ENCODE peak calls at places on chromosome 13, in eight cellular contexts. One of them, this sample, is unnamed. For H3K9me3, the result is how much of the 10 kb centered on the place peaks cover.

GRCh38 chr13:29846475-29847256 is 3.8 kb downstream of the UBL3 start:
- DNase-seq in A549: no peak
- DNase-seq in suprapubic skin: no peak
- DNase-seq in K562: no peak
- DNase-seq in stomach: no peak
- DNase-seq in transverse colon: no peak
- DNase-seq in tibial nerve: no peak
- DNase-seq in sigmoid colon: no peak
- DNase-seq in this sample: no peak

GRCh38 chr13:59144700-59145099 is 1019.0 kb downstream of the DIAPH3 start:
- DNase-seq in tibial nerve: no peak
- DNase-seq in sigmoid colon: no peak
- DNase-seq in stomach: no peak
- DNase-seq in K562: no peak
- DNase-seq in suprapubic skin: no peak
- DNase-seq in A549: no peak
- DNase-seq in transverse colon: no peak
- DNase-seq in this sample: no peak

GRCh38 chr13:57644106-57644505 is 12.6 kb downstream of the PCDH17 start:
- DNase-seq in A549: no peak
- DNase-seq in stomach: no peak
- DNase-seq in sigmoid colon: no peak
- DNase-seq in transverse colon: no peak
- DNase-seq in K562: no peak
- DNase-seq in tibial nerve: no peak
- DNase-seq in suprapubic skin: no peak
- DNase-seq in this sample: no peak

GRCh38 chr13:88459335-88459734 is 788.2 kb downstream of the SLITRK5 start:
- DNase-seq in sigmoid colon: no peak
- DNase-seq in stomach: no peak
- DNase-seq in transverse colon: no peak
- DNase-seq in suprapubic skin: no peak
- DNase-seq in A549: no peak
- DNase-seq in K562: no peak
- DNase-seq in tibial nerve: no peak
- DNase-seq in this sample: no peak

GRCh38 chr13:49932066-49932465 is 4.1 kb downstream of the SPRYD7 start:
- DNase-seq in suprapubic skin: no peak
- DNase-seq in stomach: no peak
- DNase-seq in K562: no peak
- DNase-seq in A549: no peak
- DNase-seq in sigmoid colon: no peak
- DNase-seq in tibial nerve: no peak
- DNase-seq in transverse colon: no peak
- DNase-seq in this sample: no peak

GRCh38 chr13:102845289-102845629 is 573 bp upstream of the ERCC5 start:
- DNase-seq in transverse colon: no peak
- DNase-seq in A549: no peak
- DNase-seq in stomach: no peak
- DNase-seq in K562: no peak
- DNase-seq in tibial nerve: no peak
- DNase-seq in suprapubic skin: no peak
- DNase-seq in sigmoid colon: no peak
- DNase-seq in this sample: no peak

GRCh38 chr13:20125129-20125782 is 35.6 kb downstream of the GJA3 start:
- DNase-seq in sigmoid colon: peak
- DNase-seq in tibial nerve: no peak
- DNase-seq in stomach: no peak
- DNase-seq in suprapubic skin: peak
- DNase-seq in A549: no peak
- DNase-seq in K562: no peak
- DNase-seq in transverse colon: no peak
- DNase-seq in this sample: no peak

GRCh38 chr13:50133277-50133953 is 118.2 kb downstream of the KCNRG start:
- DNase-seq in stomach: no peak
- DNase-seq in transverse colon: no peak
- DNase-seq in K562: no peak
- DNase-seq in sigmoid colon: no peak
- DNase-seq in A549: no peak
- DNase-seq in tibial nerve: no peak
- DNase-seq in suprapubic skin: no peak
- DNase-seq in this sample: no peak

GRCh38 chr13:81988542-81988941 is 1647.6 kb upstream of the SPRY2 start:
- DNase-seq in tibial nerve: no peak
- DNase-seq in stomach: no peak
- DNase-seq in A549: no peak
- DNase-seq in K562: no peak
- DNase-seq in suprapubic skin: no peak
- DNase-seq in sigmoid colon: no peak
- DNase-seq in transverse colon: no peak
- DNase-seq in this sample: no peak

GRCh38 chr13:110262082-110262436 is 44.9 kb downstream of the COL4A1 start:
- DNase-seq in tibial nerve: no peak
- DNase-seq in transverse colon: no peak
- DNase-seq in K562: no peak
- DNase-seq in sigmoid colon: no peak
- DNase-seq in stomach: no peak
- DNase-seq in A549: no peak
- DNase-seq in suprapubic skin: no peak
- DNase-seq in this sample: no peak

GRCh38 chr13:28467886-28468519 is 26.9 kb downstream of the FLT1 start:
- DNase-seq in tibial nerve: no peak
- DNase-seq in transverse colon: no peak
- DNase-seq in stomach: no peak
- DNase-seq in K562: no peak
- DNase-seq in sigmoid colon: no peak
- DNase-seq in A549: no peak
- DNase-seq in suprapubic skin: no peak
- DNase-seq in this sample: no peak

GRCh38 chr13:106089251-106089940 is 446.1 kb downstream of the EFNB2 start:
- DNase-seq in sigmoid colon: no peak
- DNase-seq in suprapubic skin: no peak
- DNase-seq in tibial nerve: no peak
- DNase-seq in transverse colon: no peak
- DNase-seq in K562: no peak
- DNase-seq in stomach: no peak
- DNase-seq in A549: no peak
- DNase-seq in this sample: no peak

GRCh38 chr13:80744147-80744914 is 403.4 kb upstream of the SPRY2 start:
- DNase-seq in K562: no peak
- DNase-seq in A549: no peak
- DNase-seq in suprapubic skin: no peak
- DNase-seq in sigmoid colon: no peak
- DNase-seq in stomach: no peak
- DNase-seq in transverse colon: no peak
- DNase-seq in tibial nerve: no peak
- DNase-seq in this sample: no peak

GRCh38 chr13:86282450-86282849 is 483.2 kb upstream of the SLITRK6 start:
- DNase-seq in suprapubic skin: no peak
- DNase-seq in transverse colon: no peak
- DNase-seq in sigmoid colon: no peak
- DNase-seq in K562: no peak
- DNase-seq in tibial nerve: no peak
- DNase-seq in stomach: no peak
- DNase-seq in A549: no peak
- DNase-seq in this sample: no peak

GRCh38 chr13:30726192-30726591 is 9.2 kb upstream of the ALOX5AP start:
- DNase-seq in K562: no peak
- DNase-seq in tibial nerve: no peak
- DNase-seq in transverse colon: no peak
- DNase-seq in sigmoid colon: no peak
- DNase-seq in suprapubic skin: no peak
- DNase-seq in stomach: no peak
- DNase-seq in A549: no peak
- DNase-seq in this sample: no peak

GRCh38 chr13:61024046-61024445 is 391.6 kb downstream of the PCDH20 start:
- DNase-seq in stomach: no peak
- DNase-seq in tibial nerve: no peak
- DNase-seq in A549: no peak
- DNase-seq in transverse colon: no peak
- DNase-seq in K562: no peak
- DNase-seq in sigmoid colon: no peak
- DNase-seq in suprapubic skin: no peak
- DNase-seq in this sample: no peak

GRCh38 chr13:52846567-52847321 is 1.7 kb downstream of the PCDH8 start:
- DNase-seq in stomach: no peak
- DNase-seq in tibial nerve: peak
- DNase-seq in sigmoid colon: no peak
- DNase-seq in A549: no peak
- DNase-seq in suprapubic skin: no peak
- DNase-seq in K562: no peak
- DNase-seq in transverse colon: peak
- DNase-seq in this sample: no peak

GRCh38 chr13:21749410-21749809 is 78.5 kb downstream of the FGF9 start:
- DNase-seq in K562: no peak
- DNase-seq in stomach: no peak
- DNase-seq in tibial nerve: no peak
- DNase-seq in sigmoid colon: no peak
- DNase-seq in transverse colon: no peak
- DNase-seq in suprapubic skin: no peak
- DNase-seq in A549: no peak
- DNase-seq in this sample: no peak

GRCh38 chr13:51770160-51770559 is 33.8 kb downstream of the DHRS12 start:
- DNase-seq in suprapubic skin: no peak
- DNase-seq in tibial nerve: no peak
- DNase-seq in sigmoid colon: no peak
- DNase-seq in stomach: no peak
- DNase-seq in K562: no peak
- DNase-seq in A549: no peak
- DNase-seq in transverse colon: no peak
- DNase-seq in this sample: peak

GRCh38 chr13:94906605-94907004 is 194.3 kb upstream of the SOX21 start:
- DNase-seq in transverse colon: no peak
- DNase-seq in tibial nerve: no peak
- DNase-seq in sigmoid colon: no peak
- DNase-seq in stomach: no peak
- DNase-seq in suprapubic skin: no peak
- DNase-seq in A549: no peak
- DNase-seq in K562: no peak
- DNase-seq in this sample: no peak
- TF ChIP-seq EP300 in transverse colon: no peak
- TF ChIP-seq EP300 in tibial nerve: no peak
- TF ChIP-seq EP300 in sigmoid colon: no peak
- TF ChIP-seq EP300 in stomach: no peak
- TF ChIP-seq EP300 in suprapubic skin: no peak
- TF ChIP-seq EP300 in A549: no peak
- TF ChIP-seq EP300 in K562: no peak
- TF ChIP-seq EP300 in this sample: no peak

GRCh38 chr13:42047561-42048322 is 706 bp upstream of the DGKH start:
- DNase-seq in sigmoid colon: peak
- DNase-seq in suprapubic skin: no peak
- DNase-seq in A549: peak
- DNase-seq in stomach: peak
- DNase-seq in transverse colon: peak
- DNase-seq in tibial nerve: peak
- DNase-seq in K562: peak
- DNase-seq in this sample: no peak
- TF ChIP-seq POLR2A in sigmoid colon: no peak
- TF ChIP-seq POLR2A in suprapubic skin: no peak
- TF ChIP-seq POLR2A in A549: peak
- TF ChIP-seq POLR2A in stomach: no peak
- TF ChIP-seq POLR2A in transverse colon: peak
- TF ChIP-seq POLR2A in tibial nerve: no peak
- TF ChIP-seq POLR2A in K562: no peak
- TF ChIP-seq POLR2A in this sample: peak

DNA sequence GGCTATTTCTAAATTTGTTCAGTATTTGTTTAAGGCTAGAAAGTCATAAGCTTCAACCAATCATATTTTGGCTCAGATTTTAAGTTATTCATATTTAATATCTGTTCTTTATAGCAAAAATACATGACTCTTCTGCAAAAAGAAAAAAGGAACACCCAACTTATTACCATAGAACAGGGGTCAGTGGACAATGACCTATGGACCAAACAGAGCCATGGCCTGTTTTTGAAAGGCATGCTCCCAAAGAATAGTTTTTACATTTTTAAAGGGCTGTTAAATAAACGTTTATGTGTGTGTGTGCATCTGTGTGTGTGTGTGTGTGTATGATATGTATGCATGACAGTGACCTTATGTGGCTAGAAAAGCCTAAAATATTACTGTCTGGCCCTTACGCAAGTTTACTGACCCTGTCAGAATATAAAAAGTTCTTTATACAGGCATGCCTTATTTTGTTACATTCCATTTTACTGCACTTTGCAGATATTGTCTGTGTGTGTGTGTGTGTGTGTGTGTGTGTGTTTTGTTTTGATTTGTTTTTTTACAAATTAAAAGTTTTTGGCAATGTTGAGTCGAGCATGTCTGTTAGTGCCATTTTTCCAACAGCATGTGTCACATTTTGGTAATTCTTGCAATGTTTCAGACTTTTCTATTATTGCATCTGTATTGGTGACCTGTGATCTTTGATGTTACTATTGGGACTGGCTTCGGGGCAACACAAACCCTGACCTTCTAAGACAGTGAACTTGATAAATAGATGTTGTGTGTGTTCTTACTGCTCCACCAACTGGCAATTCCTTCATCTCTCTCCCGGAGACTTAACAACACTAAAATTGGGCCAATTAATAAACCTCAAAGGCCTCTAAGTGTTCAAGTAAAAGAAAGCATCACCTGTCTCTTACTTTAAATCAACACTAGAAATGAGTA is 22.0 kb downstream of the KLF12 start:
- DNase-seq in A549: no peak
- DNase-seq in suprapubic skin: no peak
- DNase-seq in K562: no peak
- DNase-seq in transverse colon: no peak
- DNase-seq in tibial nerve: no peak
- DNase-seq in stomach: no peak
- DNase-seq in sigmoid colon: no peak
- DNase-seq in this sample: no peak
- H3K9me3 ChIP-seq in A549: under half
- H3K9me3 ChIP-seq in suprapubic skin: under half
- H3K9me3 ChIP-seq in K562: under half
- H3K9me3 ChIP-seq in transverse colon: under half
- H3K9me3 ChIP-seq in tibial nerve: under half
- H3K9me3 ChIP-seq in stomach: under half
- H3K9me3 ChIP-seq in sigmoid colon: under half
- H3K9me3 ChIP-seq in this sample: under half

DNA sequence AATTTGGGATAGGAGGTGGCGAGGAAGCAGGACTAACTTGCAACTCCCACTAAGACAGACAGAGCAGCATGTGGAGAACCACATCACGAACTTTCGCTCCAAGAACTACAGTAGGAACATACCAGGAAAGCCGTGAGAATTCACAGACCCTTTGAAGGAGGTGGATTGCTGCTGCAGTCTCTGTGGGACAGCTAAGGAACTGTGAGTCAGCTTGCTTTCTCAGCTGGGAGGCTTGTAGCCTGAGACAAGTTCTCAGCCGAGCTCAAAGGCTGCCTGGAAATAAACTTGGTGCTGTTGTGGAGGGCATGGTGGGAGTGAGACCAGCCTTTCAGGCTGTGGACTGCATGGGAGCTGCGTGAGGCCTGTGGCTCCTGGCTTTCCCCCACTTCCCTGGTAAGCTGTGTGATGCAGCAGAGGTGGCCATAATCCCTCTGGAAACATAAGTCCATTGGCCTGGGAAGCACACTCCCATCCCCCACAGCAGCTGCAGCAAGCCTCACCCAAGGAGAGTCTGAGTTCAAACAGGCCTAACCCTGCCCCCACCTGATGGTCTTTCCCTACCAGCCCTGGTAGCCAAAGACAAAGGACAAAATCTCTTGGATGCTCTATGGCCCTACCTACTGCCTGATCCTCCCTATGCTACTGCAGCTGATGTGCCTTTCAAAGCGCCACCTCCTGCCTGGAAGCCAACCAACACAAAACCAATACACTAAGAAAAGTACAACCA is 441.1 kb upstream of the HTR2A start:
- DNase-seq in stomach: no peak
- DNase-seq in sigmoid colon: no peak
- DNase-seq in transverse colon: no peak
- DNase-seq in A549: no peak
- DNase-seq in tibial nerve: no peak
- DNase-seq in suprapubic skin: no peak
- DNase-seq in K562: no peak
- DNase-seq in this sample: no peak
- TF ChIP-seq EP300 in stomach: no peak
- TF ChIP-seq EP300 in sigmoid colon: no peak
- TF ChIP-seq EP300 in transverse colon: no peak
- TF ChIP-seq EP300 in A549: no peak
- TF ChIP-seq EP300 in tibial nerve: no peak
- TF ChIP-seq EP300 in suprapubic skin: no peak
- TF ChIP-seq EP300 in K562: no peak
- TF ChIP-seq EP300 in this sample: no peak